ENCODE peak calls at places on chromosome 15, in nine cellular contexts. P is small intestine, I is breast epithelium, Y is adrenal gland, A is ovary, K is mammary epithelial cell, L is right cardiac atrium, F is psoas muscle, T is Peyer's patch. X is an unnamed sample.

GRCh38 chr15:56524915-56525314 is 60.0 kb upstream of the MNS1 start:
- DNase-seq in P (no peak), I (no peak), Y (no peak), A (no peak), K (peak; percentile 7), L (no peak), F (no peak), T (no peak), X (no peak)

GRCh38 chr15:28184166-28184565 is 85.1 kb upstream of the OCA2 start:
- DNase-seq in P (no peak), I (no peak), Y (no peak), A (no peak), K (no peak), L (no peak), F (no peak), T (no peak), X (no peak)

GRCh38 chr15:70281811-70282307 is 184.1 kb upstream of the TLE3 start:
- DNase-seq in P (no peak), I (no peak), Y (peak; percentile 67), A (no peak), K (peak; percentile 57), L (no peak), F (no peak), T (peak; percentile 24), X (no peak)

GRCh38 chr15:51775967-51776816 is 24.8 kb downstream of the TMOD2 start:
- DNase-seq in P (peak; percentile 73), I (no peak), Y (peak; percentile 78), A (peak; percentile 38), K (peak; percentile 25), L (peak; percentile 28), F (no peak), T (no peak), X (peak; percentile 14)

GRCh38 chr15:43185161-43186002 is at the start of gene CCNDBP1:
- DNase-seq in P (peak; percentile 96), I (peak; percentile 87), Y (peak; percentile 98), A (peak; percentile 89), K (peak; percentile 77), L (peak; percentile 98), F (peak; percentile 98), T (peak; percentile 99), X (peak; percentile 87)

GRCh38 chr15:37289109-37289765 is 188.9 kb upstream of the MEIS2 start:
- DNase-seq in P (no peak), I (no peak), Y (no peak), A (no peak), K (peak; percentile 8), L (no peak), F (no peak), T (no peak), X (no peak)

GRCh38 chr15:100525894-100526512 is 2.7 kb downstream of the CERS3 start:
- DNase-seq in P (no peak), I (peak; percentile 76), Y (no peak), A (peak; percentile 67), K (no peak), L (peak; percentile 72), F (peak; percentile 89), T (no peak), X (no peak)

GRCh38 chr15:36294359-36294758 is 285.1 kb upstream of the CDIN1 start:
- DNase-seq in P (no peak), I (no peak), Y (no peak), A (no peak), K (no peak), L (no peak), F (no peak), T (no peak), X (no peak)

GRCh38 chr15:82810061-82810862 is 834 bp downstream of the WHAMM start:
- DNase-seq in P (peak; percentile 50), I (no peak), Y (peak; percentile 62), A (no peak), K (peak; percentile 48), L (peak; percentile 35), F (peak; percentile 66), T (peak; percentile 72), X (no peak)

GRCh38 chr15:52289629-52290081 is 5.9 kb downstream of the MYO5C start:
- DNase-seq in P (peak; percentile 40), I (no peak), Y (no peak), A (no peak), K (no peak), L (no peak), F (no peak), T (no peak), X (no peak)

GRCh38 chr15:80072285-80072684 is 12.8 kb downstream of the ZFAND6 start:
- DNase-seq in P (peak; percentile 91), I (no peak), Y (no peak), A (no peak), K (peak; percentile 93), L (no peak), F (no peak), T (no peak), X (peak; percentile 43)

GRCh38 chr15:43325039-43325438 is 5.3 kb downstream of the LCMT2 start:
- DNase-seq in P (no peak), I (no peak), Y (no peak), A (no peak), K (no peak), L (no peak), F (no peak), T (no peak), X (no peak)

GRCh38 chr15:31503758-31504461 is 177.3 kb downstream of the KLF13 start:
- DNase-seq in P (no peak), I (no peak), Y (peak; percentile 28), A (no peak), K (no peak), L (no peak), F (no peak), T (no peak), X (no peak)

GRCh38 chr15:69096197-69096596 is 64.2 kb upstream of the GLCE start:
- DNase-seq in P (no peak), I (no peak), Y (no peak), A (no peak), K (no peak), L (no peak), F (peak; percentile 58), T (no peak), X (no peak)

GRCh38 chr15:73839699-73840098 is 33.7 kb upstream of the TBC1D21 start:
- DNase-seq in P (no peak), I (no peak), Y (no peak), A (no peak), K (no peak), L (no peak), F (no peak), T (no peak), X (no peak)
- H3K27me3 ChIP-seq in P (peaks cover 7% of the 10 kb centered on the region), I (peaks cover 4% of the 10 kb centered on the region), Y (no peaks in the 10 kb centered on the region), A (no peaks in the 10 kb centered on the region), K (peaks cover 10% of the 10 kb centered on the region), L (no peaks in the 10 kb centered on the region), F (no peaks in the 10 kb centered on the region), T (no peaks in the 10 kb centered on the region), X (no peaks in the 10 kb centered on the region)

DNA sequence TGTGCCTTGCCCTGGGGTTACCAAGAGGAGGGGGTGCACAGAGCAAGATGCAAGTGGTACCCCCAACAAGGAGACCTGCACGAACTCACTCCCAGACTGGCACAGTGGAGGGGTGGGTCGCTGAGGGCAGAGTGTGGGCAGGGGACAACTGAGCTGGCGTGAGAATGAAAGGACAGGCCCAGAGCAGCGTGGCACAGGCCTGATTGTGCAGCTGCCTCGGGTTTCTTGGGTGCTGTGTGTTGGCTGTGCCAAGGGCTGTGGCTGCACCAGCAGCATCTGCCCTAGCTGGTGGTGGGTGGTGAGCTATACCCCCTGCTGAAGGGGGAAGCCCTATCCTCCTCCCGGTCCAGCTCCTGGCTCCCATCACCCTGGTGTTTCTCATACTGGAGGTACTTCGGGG is 92.4 kb downstream of the TMEM266 start:
- DNase-seq in P (no peak), I (no peak), Y (no peak), A (no peak), K (no peak), L (no peak), F (no peak), T (no peak), X (no peak)
- H3K27me3 ChIP-seq in P (no peaks in the 10 kb centered on the region), I (no peaks in the 10 kb centered on the region), Y (no peaks in the 10 kb centered on the region), A (no peaks in the 10 kb centered on the region), K (no peaks in the 10 kb centered on the region), L (no peaks in the 10 kb centered on the region), F (no peaks in the 10 kb centered on the region), T (no peaks in the 10 kb centered on the region), X (no peaks in the 10 kb centered on the region)

GRCh38 chr15:89364741-89365450 is 30.3 kb upstream of the POLG start:
- DNase-seq in P (no peak), I (no peak), Y (no peak), A (no peak), K (no peak), L (no peak), F (no peak), T (no peak), X (no peak)
- H3K27me3 ChIP-seq in P (peaks cover 80% of the 10 kb centered on the region), I (peaks cover 100% of the 10 kb centered on the region), Y (peaks cover 100% of the 10 kb centered on the region), A (no peaks in the 10 kb centered on the region), K (peaks cover 82% of the 10 kb centered on the region), L (no peaks in the 10 kb centered on the region), F (no peaks in the 10 kb centered on the region), T (peaks cover 85% of the 10 kb centered on the region), X (peaks cover 69% of the 10 kb centered on the region)

DNA sequence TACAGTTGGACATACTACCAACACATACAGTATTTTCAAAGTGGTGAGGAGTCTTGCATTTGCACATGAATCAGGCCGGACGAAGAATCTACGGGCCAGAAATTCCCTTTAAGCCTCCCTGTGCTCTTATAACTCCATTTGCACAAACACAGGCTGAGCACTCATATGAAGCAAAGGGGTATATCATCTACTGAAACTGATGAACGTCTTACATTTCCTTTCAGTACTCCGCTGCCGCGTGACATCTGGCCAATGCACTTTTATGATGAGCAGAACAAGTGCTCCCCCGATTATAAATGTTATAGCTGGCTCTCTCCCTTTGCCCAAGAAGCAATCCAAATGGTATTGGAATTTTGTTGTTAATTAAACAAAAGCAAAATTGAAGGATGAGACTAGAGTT is 110.3 kb upstream of the ICE2 start:
- DNase-seq in P (peak; percentile 32), I (no peak), Y (no peak), A (no peak), K (no peak), L (no peak), F (no peak), T (no peak), X (peak; percentile 63)
- H3K27me3 ChIP-seq in P (no peaks in the 10 kb centered on the region), I (no peaks in the 10 kb centered on the region), Y (no peaks in the 10 kb centered on the region), A (no peaks in the 10 kb centered on the region), K (no peaks in the 10 kb centered on the region), L (no peaks in the 10 kb centered on the region), F (no peaks in the 10 kb centered on the region), T (no peaks in the 10 kb centered on the region), X (no peaks in the 10 kb centered on the region)

X was measured in CD8-positive, alpha-beta memory T cell.